ENCODE peak calls at places on chromosomes 5 and 9, in nine cellular contexts. U is left ventricle myocardium inferior; W is HEK293T; E is NB4; C is NCI-H345; J is T-helper 17 cell; P is stimulated activated CD8-positive, alpha-beta memory T cell treated with anti-CD3 and anti-CD28 coated beads, Interleukin-7, amount 100 ng/mL, for 1 hour; F is activated naive CD8-positive, alpha-beta T cell treated with anti-CD3 and anti-CD28 coated beads for 36 hours; L is tibial nerve. A is an unnamed sample.

GRCh38 chr5:19577882-19578281 is 410.1 kb downstream of the CDH18 start:
- DNase-seq in U (no peak), W (no peak), E (no peak), C (no peak), J (no peak), P (no peak), F (no peak), L (no peak), A (no peak)

GRCh38 chr9:132381966-132382541 is 24.6 kb downstream of the TTF1 start:
- DNase-seq in U (no peak), W (no peak), E (peak), C (no peak), J (no peak), P (no peak), F (no peak), L (no peak), A (no peak)

GRCh38 chr5:139787568-139788293 is 7.9 kb upstream of the PSD2 start:
- DNase-seq in U (peak), W (peak), E (peak), C (peak), J (peak), P (peak), F (peak), L (peak), A (peak)

GRCh38 chr5:107513337-107514125 is 157.2 kb downstream of the EFNA5 start:
- DNase-seq in U (no peak), W (no peak), E (no peak), C (no peak), J (no peak), P (no peak), F (no peak), L (no peak), A (no peak)

GRCh38 chr5:29833394-29833793 is 1360.1 kb upstream of the CDH6 start:
- DNase-seq in U (no peak), W (no peak), E (no peak), C (no peak), J (no peak), P (no peak), F (no peak), L (no peak), A (no peak)

GRCh38 chr5:36698031-36698430 is 91.6 kb downstream of the SLC1A3 start:
- DNase-seq in U (no peak), W (no peak), E (no peak), C (no peak), J (no peak), P (no peak), F (no peak), L (no peak), A (no peak)

GRCh38 chr9:37608250-37608649 is 15.9 kb upstream of the TOMM5 start:
- DNase-seq in U (no peak), W (no peak), E (no peak), C (no peak), J (no peak), P (no peak), F (no peak), L (no peak), A (no peak)

GRCh38 chr5:88734191-88734640 is 148.8 kb downstream of the MEF2C start:
- DNase-seq in U (no peak), W (no peak), E (peak), C (no peak), J (no peak), P (no peak), F (no peak), L (no peak), A (no peak)

GRCh38 chr5:34858798-34859197 is 19.8 kb downstream of the TTC23L start:
- DNase-seq in U (no peak), W (no peak), E (no peak), C (no peak), J (no peak), P (no peak), F (no peak), L (no peak), A (no peak)

GRCh38 chr5:172681421-172681820 is 40.4 kb downstream of the NEURL1B start:
- DNase-seq in U (no peak), W (no peak), E (no peak), C (no peak), J (no peak), P (no peak), F (no peak), L (no peak), A (no peak)

GRCh38 chr5:113612060-113612496 is 98.6 kb downstream of the YTHDC2 start:
- DNase-seq in U (no peak), W (peak), E (peak), C (peak), J (no peak), P (no peak), F (no peak), L (no peak), A (peak)

GRCh38 chr9:117034862-117035261 is 347.8 kb downstream of the TRIM32 start:
- DNase-seq in U (no peak), W (peak), E (peak), C (no peak), J (no peak), P (no peak), F (no peak), L (no peak), A (no peak)

GRCh38 chr5:31990701-31991110 is 183.4 kb downstream of the GOLPH3 start:
- DNase-seq in U (no peak), W (no peak), E (no peak), C (no peak), J (no peak), P (no peak), F (no peak), L (no peak), A (no peak)

GRCh38 chr9:18855636-18856035 is 177.4 kb downstream of the SAXO1 start:
- DNase-seq in U (peak), W (no peak), E (no peak), C (no peak), J (no peak), P (no peak), F (no peak), L (no peak), A (no peak)

GRCh38 chr5:122924719-122925395 is 79.4 kb downstream of the SNX24 start:
- DNase-seq in U (no peak), W (no peak), E (no peak), C (no peak), J (no peak), P (no peak), F (no peak), L (no peak), A (no peak)

GRCh38 chr5:1950708-1951103 is 68.0 kb upstream of the IRX4 start:
- DNase-seq in U (no peak), W (no peak), E (peak), C (no peak), J (no peak), P (no peak), F (no peak), L (no peak), A (no peak)

GRCh38 chr5:133430095-133430494 is 182.2 kb downstream of the FSTL4 start:
- DNase-seq in U (no peak), W (no peak), E (no peak), C (no peak), J (no peak), P (no peak), F (no peak), L (no peak), A (no peak)

GRCh38 chr5:153974131-153974812 is 64.4 kb downstream of the FAM114A2 start:
- DNase-seq in U (no peak), W (peak), E (peak), C (peak), J (peak), P (no peak), F (peak), L (peak), A (no peak)

GRCh38 chr9:106619211-106619610 is 243.8 kb upstream of the ZNF462 start:
- DNase-seq in U (no peak), W (no peak), E (no peak), C (no peak), J (no peak), P (no peak), F (no peak), L (no peak), A (no peak)

GRCh38 chr5:75142566-75143136 is 90.3 kb upstream of the GCNT4 start:
- DNase-seq in U (no peak), W (no peak), E (no peak), C (no peak), J (no peak), P (no peak), F (no peak), L (no peak), A (no peak)